ENCODE peak calls at places on chromosome 13, in ten cellular contexts. One of them, this sample, is unnamed.

GRCh38 chr13:76473552-76474134 is 412.6 kb downstream of the KCTD12 start:
- DNase-seq in cardiac fibroblast: peak
- DNase-seq in AG09319: peak
- DNase-seq in type B pancreatic cell: peak
- DNase-seq in tibial nerve: peak
- DNase-seq in mucosa of descending colon: peak
- DNase-seq in astrocyte of the spinal cord: peak
- DNase-seq in dorsolateral prefrontal cortex: peak
- DNase-seq in ascending aorta: no peak
- DNase-seq in SK-N-SH: peak
- DNase-seq in this sample: peak

GRCh38 chr13:93635687-93636086 is 409.1 kb downstream of the GPC6 start:
- DNase-seq in AG09319: peak
- DNase-seq in astrocyte of the spinal cord: peak
- DNase-seq in ascending aorta: no peak
- DNase-seq in mucosa of descending colon: no peak
- DNase-seq in tibial nerve: peak
- DNase-seq in type B pancreatic cell: no peak
- DNase-seq in cardiac fibroblast: peak
- DNase-seq in SK-N-SH: no peak
- DNase-seq in dorsolateral prefrontal cortex: no peak
- DNase-seq in this sample: no peak

GRCh38 chr13:27857271-27857670 is 62.5 kb upstream of the PDX1 start:
- DNase-seq in dorsolateral prefrontal cortex: no peak
- DNase-seq in type B pancreatic cell: no peak
- DNase-seq in ascending aorta: no peak
- DNase-seq in cardiac fibroblast: no peak
- DNase-seq in mucosa of descending colon: no peak
- DNase-seq in AG09319: no peak
- DNase-seq in SK-N-SH: no peak
- DNase-seq in tibial nerve: no peak
- DNase-seq in astrocyte of the spinal cord: no peak
- DNase-seq in this sample: no peak

GRCh38 chr13:95485518-95486144 is 66.9 kb upstream of the CLDN10 start:
- DNase-seq in type B pancreatic cell: no peak
- DNase-seq in mucosa of descending colon: no peak
- DNase-seq in astrocyte of the spinal cord: no peak
- DNase-seq in AG09319: no peak
- DNase-seq in cardiac fibroblast: peak
- DNase-seq in SK-N-SH: peak
- DNase-seq in tibial nerve: no peak
- DNase-seq in ascending aorta: no peak
- DNase-seq in dorsolateral prefrontal cortex: no peak
- DNase-seq in this sample: no peak

GRCh38 chr13:23268441-23268840 is 87.7 kb downstream of the SGCG start:
- DNase-seq in SK-N-SH: no peak
- DNase-seq in tibial nerve: no peak
- DNase-seq in astrocyte of the spinal cord: no peak
- DNase-seq in dorsolateral prefrontal cortex: no peak
- DNase-seq in ascending aorta: no peak
- DNase-seq in type B pancreatic cell: no peak
- DNase-seq in mucosa of descending colon: no peak
- DNase-seq in AG09319: no peak
- DNase-seq in cardiac fibroblast: no peak
- DNase-seq in this sample: no peak

GRCh38 chr13:101977475-101977874 is 424.4 kb downstream of the FGF14 start:
- DNase-seq in ascending aorta: no peak
- DNase-seq in mucosa of descending colon: no peak
- DNase-seq in cardiac fibroblast: peak
- DNase-seq in AG09319: no peak
- DNase-seq in SK-N-SH: peak
- DNase-seq in astrocyte of the spinal cord: no peak
- DNase-seq in dorsolateral prefrontal cortex: peak
- DNase-seq in type B pancreatic cell: no peak
- DNase-seq in tibial nerve: no peak
- DNase-seq in this sample: no peak

GRCh38 chr13:66530686-66531085 is 699.5 kb downstream of the PCDH9 start:
- DNase-seq in astrocyte of the spinal cord: no peak
- DNase-seq in AG09319: no peak
- DNase-seq in type B pancreatic cell: no peak
- DNase-seq in SK-N-SH: no peak
- DNase-seq in mucosa of descending colon: no peak
- DNase-seq in dorsolateral prefrontal cortex: no peak
- DNase-seq in tibial nerve: no peak
- DNase-seq in cardiac fibroblast: no peak
- DNase-seq in ascending aorta: no peak
- DNase-seq in this sample: no peak

GRCh38 chr13:62502606-62503005 is 1087.0 kb upstream of the PCDH20 start:
- DNase-seq in SK-N-SH: no peak
- DNase-seq in AG09319: no peak
- DNase-seq in dorsolateral prefrontal cortex: no peak
- DNase-seq in mucosa of descending colon: no peak
- DNase-seq in ascending aorta: no peak
- DNase-seq in astrocyte of the spinal cord: no peak
- DNase-seq in type B pancreatic cell: no peak
- DNase-seq in cardiac fibroblast: no peak
- DNase-seq in tibial nerve: no peak
- DNase-seq in this sample: no peak

GRCh38 chr13:87669379-87669978 is 1.7 kb upstream of the SLITRK5 start:
- DNase-seq in type B pancreatic cell: no peak
- DNase-seq in ascending aorta: no peak
- DNase-seq in mucosa of descending colon: no peak
- DNase-seq in tibial nerve: no peak
- DNase-seq in SK-N-SH: peak
- DNase-seq in cardiac fibroblast: peak
- DNase-seq in astrocyte of the spinal cord: peak
- DNase-seq in dorsolateral prefrontal cortex: no peak
- DNase-seq in AG09319: no peak
- DNase-seq in this sample: no peak

GRCh38 chr13:110653271-110653670 is 37.9 kb downstream of the NAXD start:
- DNase-seq in dorsolateral prefrontal cortex: no peak
- DNase-seq in mucosa of descending colon: no peak
- DNase-seq in astrocyte of the spinal cord: no peak
- DNase-seq in cardiac fibroblast: no peak
- DNase-seq in tibial nerve: no peak
- DNase-seq in type B pancreatic cell: no peak
- DNase-seq in ascending aorta: no peak
- DNase-seq in SK-N-SH: no peak
- DNase-seq in AG09319: no peak
- DNase-seq in this sample: no peak

GRCh38 chr13:110651271-110651670 is 35.9 kb downstream of the NAXD start:
- DNase-seq in type B pancreatic cell: no peak
- DNase-seq in SK-N-SH: no peak
- DNase-seq in tibial nerve: no peak
- DNase-seq in astrocyte of the spinal cord: no peak
- DNase-seq in AG09319: no peak
- DNase-seq in ascending aorta: no peak
- DNase-seq in mucosa of descending colon: no peak
- DNase-seq in cardiac fibroblast: no peak
- DNase-seq in dorsolateral prefrontal cortex: no peak
- DNase-seq in this sample: no peak

GRCh38 chr13:110651726-110652230 is 36.4 kb downstream of the NAXD start:
- DNase-seq in mucosa of descending colon: no peak
- DNase-seq in tibial nerve: no peak
- DNase-seq in SK-N-SH: no peak
- DNase-seq in cardiac fibroblast: no peak
- DNase-seq in ascending aorta: no peak
- DNase-seq in dorsolateral prefrontal cortex: no peak
- DNase-seq in type B pancreatic cell: no peak
- DNase-seq in astrocyte of the spinal cord: no peak
- DNase-seq in AG09319: no peak
- DNase-seq in this sample: no peak

GRCh38 chr13:110652755-110653154 is 37.4 kb downstream of the NAXD start:
- DNase-seq in cardiac fibroblast: no peak
- DNase-seq in mucosa of descending colon: no peak
- DNase-seq in ascending aorta: no peak
- DNase-seq in tibial nerve: no peak
- DNase-seq in SK-N-SH: no peak
- DNase-seq in type B pancreatic cell: no peak
- DNase-seq in astrocyte of the spinal cord: no peak
- DNase-seq in AG09319: no peak
- DNase-seq in dorsolateral prefrontal cortex: no peak
- DNase-seq in this sample: no peak

GRCh38 chr13:110652231-110652730 is 36.9 kb downstream of the NAXD start:
- DNase-seq in dorsolateral prefrontal cortex: no peak
- DNase-seq in cardiac fibroblast: no peak
- DNase-seq in AG09319: no peak
- DNase-seq in type B pancreatic cell: no peak
- DNase-seq in mucosa of descending colon: no peak
- DNase-seq in SK-N-SH: no peak
- DNase-seq in tibial nerve: no peak
- DNase-seq in astrocyte of the spinal cord: no peak
- DNase-seq in ascending aorta: no peak
- DNase-seq in this sample: no peak
- TF ChIP-seq CTCF in dorsolateral prefrontal cortex: no peak
- TF ChIP-seq CTCF in cardiac fibroblast: no peak
- TF ChIP-seq CTCF in AG09319: no peak
- TF ChIP-seq CTCF in type B pancreatic cell: no peak
- TF ChIP-seq CTCF in mucosa of descending colon: no peak
- TF ChIP-seq CTCF in SK-N-SH: no peak
- TF ChIP-seq CTCF in tibial nerve: no peak
- TF ChIP-seq CTCF in astrocyte of the spinal cord: no peak
- TF ChIP-seq CTCF in ascending aorta: no peak
- TF ChIP-seq CTCF in this sample: no peak

GRCh38 chr13:110323172-110323851 is 16.2 kb downstream of the COL4A2 start:
- DNase-seq in tibial nerve: no peak
- DNase-seq in mucosa of descending colon: no peak
- DNase-seq in type B pancreatic cell: no peak
- DNase-seq in AG09319: no peak
- DNase-seq in astrocyte of the spinal cord: peak
- DNase-seq in dorsolateral prefrontal cortex: no peak
- DNase-seq in ascending aorta: no peak
- DNase-seq in SK-N-SH: no peak
- DNase-seq in cardiac fibroblast: peak
- DNase-seq in this sample: no peak
- TF ChIP-seq CTCF in tibial nerve: no peak
- TF ChIP-seq CTCF in mucosa of descending colon: no peak
- TF ChIP-seq CTCF in type B pancreatic cell: no peak
- TF ChIP-seq CTCF in AG09319: no peak
- TF ChIP-seq CTCF in astrocyte of the spinal cord: peak
- TF ChIP-seq CTCF in dorsolateral prefrontal cortex: no peak
- TF ChIP-seq CTCF in ascending aorta: no peak
- TF ChIP-seq CTCF in SK-N-SH: peak
- TF ChIP-seq CTCF in cardiac fibroblast: peak
- TF ChIP-seq CTCF in this sample: peak

GRCh38 chr13:50509771-50510441 is 333.6 kb downstream of the DLEU7 start:
- DNase-seq in dorsolateral prefrontal cortex: no peak
- DNase-seq in cardiac fibroblast: peak
- DNase-seq in mucosa of descending colon: no peak
- DNase-seq in astrocyte of the spinal cord: no peak
- DNase-seq in SK-N-SH: no peak
- DNase-seq in AG09319: no peak
- DNase-seq in type B pancreatic cell: no peak
- DNase-seq in ascending aorta: no peak
- DNase-seq in tibial nerve: no peak
- DNase-seq in this sample: no peak

GRCh38 chr13:50514249-50514648 is 329.2 kb downstream of the DLEU7 start:
- DNase-seq in cardiac fibroblast: no peak
- DNase-seq in ascending aorta: no peak
- DNase-seq in dorsolateral prefrontal cortex: no peak
- DNase-seq in tibial nerve: no peak
- DNase-seq in type B pancreatic cell: no peak
- DNase-seq in SK-N-SH: no peak
- DNase-seq in AG09319: no peak
- DNase-seq in mucosa of descending colon: no peak
- DNase-seq in astrocyte of the spinal cord: no peak
- DNase-seq in this sample: no peak

GRCh38 chr13:50513528-50513863 is 330.0 kb downstream of the DLEU7 start:
- DNase-seq in type B pancreatic cell: no peak
- DNase-seq in cardiac fibroblast: no peak
- DNase-seq in tibial nerve: no peak
- DNase-seq in dorsolateral prefrontal cortex: no peak
- DNase-seq in ascending aorta: no peak
- DNase-seq in SK-N-SH: no peak
- DNase-seq in AG09319: no peak
- DNase-seq in mucosa of descending colon: no peak
- DNase-seq in astrocyte of the spinal cord: no peak
- DNase-seq in this sample: no peak

GRCh38 chr13:50511877-50512332 is 331.6 kb downstream of the DLEU7 start:
- DNase-seq in mucosa of descending colon: no peak
- DNase-seq in type B pancreatic cell: no peak
- DNase-seq in AG09319: no peak
- DNase-seq in dorsolateral prefrontal cortex: no peak
- DNase-seq in SK-N-SH: no peak
- DNase-seq in cardiac fibroblast: no peak
- DNase-seq in tibial nerve: no peak
- DNase-seq in astrocyte of the spinal cord: no peak
- DNase-seq in ascending aorta: no peak
- DNase-seq in this sample: no peak

DNA sequence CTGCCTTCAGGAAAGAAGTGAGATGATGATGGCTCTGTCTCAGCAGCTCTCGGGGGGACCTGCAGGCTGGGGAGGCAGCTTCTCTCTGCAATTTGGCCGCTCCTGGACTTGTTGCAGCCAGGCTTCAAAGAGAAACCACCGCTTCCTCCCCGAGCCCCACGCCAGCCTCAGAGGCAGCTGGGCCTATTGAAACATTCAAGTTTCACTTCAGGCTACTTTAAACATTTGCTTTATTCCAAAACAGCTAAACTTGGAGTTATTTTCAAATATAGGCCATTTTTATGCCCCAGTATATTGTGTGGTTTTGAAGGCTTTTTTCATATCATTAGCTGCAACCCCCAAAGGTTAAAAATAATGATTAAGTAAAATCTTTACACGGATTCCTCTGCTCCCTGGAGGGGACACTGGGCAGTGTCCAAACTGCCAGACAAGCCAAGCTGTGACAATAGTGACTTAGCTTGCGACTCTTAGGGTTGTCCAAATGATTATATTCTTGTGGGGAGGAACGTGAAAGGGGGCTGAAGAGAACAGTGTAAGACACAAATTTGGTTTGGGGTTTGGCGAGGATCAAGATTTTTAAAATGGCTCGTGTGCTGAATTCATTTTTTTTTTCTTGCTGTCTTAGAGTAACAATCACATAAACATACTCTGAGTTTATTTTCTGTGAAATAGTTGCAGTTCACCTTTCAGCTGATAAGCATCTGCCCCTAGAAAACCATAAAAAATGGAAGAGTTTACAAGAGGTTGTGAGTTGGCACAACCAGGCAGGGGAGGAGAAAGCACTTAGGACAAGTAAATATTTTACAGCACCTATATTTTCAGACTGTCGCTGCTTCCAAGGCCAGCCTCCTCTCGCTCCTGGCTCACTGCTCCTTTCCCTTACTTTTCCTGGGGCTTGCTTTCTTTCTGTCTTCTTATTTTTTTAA is 330.6 kb downstream of the DLEU7 start:
- DNase-seq in AG09319: no peak
- DNase-seq in ascending aorta: no peak
- DNase-seq in cardiac fibroblast: peak
- DNase-seq in astrocyte of the spinal cord: peak
- DNase-seq in tibial nerve: peak
- DNase-seq in mucosa of descending colon: peak
- DNase-seq in SK-N-SH: no peak
- DNase-seq in dorsolateral prefrontal cortex: peak
- DNase-seq in type B pancreatic cell: no peak
- DNase-seq in this sample: no peak
- TF ChIP-seq CTCF in AG09319: no peak
- TF ChIP-seq CTCF in ascending aorta: no peak
- TF ChIP-seq CTCF in cardiac fibroblast: no peak
- TF ChIP-seq CTCF in astrocyte of the spinal cord: peak
- TF ChIP-seq CTCF in tibial nerve: no peak
- TF ChIP-seq CTCF in mucosa of descending colon: no peak
- TF ChIP-seq CTCF in SK-N-SH: no peak
- TF ChIP-seq CTCF in dorsolateral prefrontal cortex: peak
- TF ChIP-seq CTCF in type B pancreatic cell: peak
- TF ChIP-seq CTCF in this sample: no peak

GRCh38 chr13:77698211-77699058 is 948 bp downstream of the SLAIN1 start:
- DNase-seq in tibial nerve: peak
- DNase-seq in ascending aorta: no peak
- DNase-seq in AG09319: no peak
- DNase-seq in astrocyte of the spinal cord: no peak
- DNase-seq in dorsolateral prefrontal cortex: peak
- DNase-seq in SK-N-SH: peak
- DNase-seq in type B pancreatic cell: peak
- DNase-seq in cardiac fibroblast: peak
- DNase-seq in mucosa of descending colon: peak
- DNase-seq in this sample: peak
- TF ChIP-seq CTCF in tibial nerve: no peak
- TF ChIP-seq CTCF in ascending aorta: no peak
- TF ChIP-seq CTCF in AG09319: no peak
- TF ChIP-seq CTCF in astrocyte of the spinal cord: no peak
- TF ChIP-seq CTCF in dorsolateral prefrontal cortex: no peak
- TF ChIP-seq CTCF in SK-N-SH: no peak
- TF ChIP-seq CTCF in type B pancreatic cell: peak
- TF ChIP-seq CTCF in cardiac fibroblast: no peak
- TF ChIP-seq CTCF in mucosa of descending colon: no peak
- TF ChIP-seq CTCF in this sample: no peak

This sample was measured in endothelial cell.